ENCODE peak calls at places on chromosomes 3 and 15, in six cellular contexts. P is AG04450; I is left ventricle myocardium inferior; F is CD8-positive, alpha-beta memory T cell; S is cardiac muscle cell; E is fibroblast of lung. M is an unnamed sample. For H3K9me3, the result is how much of the 10 kb centered on the place peaks cover.

GRCh38 chr15:92809880-92810361 is 90.2 kb upstream of the CHD2 start:
- DNase-seq in P (no peak), I (no peak), F (no peak), S (peak), E (peak), M (no peak)

GRCh38 chr3:178968996-178969700 is 102.5 kb downstream of the ZMAT3 start:
- DNase-seq in P (no peak), I (no peak), F (no peak), S (no peak), E (no peak), M (no peak)

GRCh38 chr3:137511655-137512054 is 252.5 kb upstream of the SOX14 start:
- DNase-seq in P (no peak), I (no peak), F (no peak), S (no peak), E (no peak), M (no peak)

GRCh38 chr3:32440481-32441350 is 49.1 kb downstream of the CMTM7 start:
- DNase-seq in P (no peak), I (no peak), F (no peak), S (no peak), E (peak), M (no peak)

GRCh38 chr3:50238549-50239026 is 2.6 kb downstream of the GNAI2 start:
- DNase-seq in P (no peak), I (peak), F (no peak), S (no peak), E (peak), M (no peak)

GRCh38 chr3:9276761-9277370 is 27.4 kb upstream of the SRGAP3 start:
- DNase-seq in P (no peak), I (no peak), F (no peak), S (no peak), E (peak), M (no peak)

GRCh38 chr3:67067251-67067650 is 69.1 kb downstream of the KBTBD8 start:
- DNase-seq in P (no peak), I (no peak), F (no peak), S (no peak), E (no peak), M (no peak)

GRCh38 chr3:134294302-134294925 is 43.8 kb upstream of the RYK start:
- DNase-seq in P (no peak), I (no peak), F (peak), S (no peak), E (peak), M (peak)

GRCh38 chr3:184816654-184817053 is 4.7 kb downstream of the VPS8 start:
- DNase-seq in P (no peak), I (no peak), F (no peak), S (no peak), E (peak), M (no peak)

GRCh38 chr3:113684271-113684819 is 12.1 kb downstream of the USF3 start:
- DNase-seq in P (no peak), I (no peak), F (no peak), S (no peak), E (no peak), M (no peak)

GRCh38 chr3:182142928-182143327 is 431.2 kb downstream of the SOX2 start:
- DNase-seq in P (no peak), I (no peak), F (no peak), S (no peak), E (no peak), M (no peak)

GRCh38 chr3:99429501-99429900 is 208.9 kb upstream of the COL8A1 start:
- DNase-seq in P (no peak), I (no peak), F (no peak), S (no peak), E (no peak), M (no peak)

GRCh38 chr15:84810073-84810840 is 6.9 kb upstream of the ALPK3 start:
- DNase-seq in P (no peak), I (no peak), F (no peak), S (no peak), E (peak), M (no peak)

GRCh38 chr15:100905855-100906254 is 13.3 kb upstream of the LRRK1 start:
- DNase-seq in P (no peak), I (no peak), F (no peak), S (no peak), E (no peak), M (no peak)

GRCh38 chr15:52329150-52329549 is 33.5 kb upstream of the MYO5C start:
- DNase-seq in P (no peak), I (no peak), F (no peak), S (no peak), E (no peak), M (no peak)

GRCh38 chr3:52754373-52754772 is 16.4 kb downstream of the NEK4 start:
- DNase-seq in P (no peak), I (no peak), F (no peak), S (no peak), E (no peak), M (no peak)

GRCh38 chr3:182005683-182006082 is 294.0 kb downstream of the SOX2 start:
- DNase-seq in P (no peak), I (no peak), F (no peak), S (no peak), E (peak), M (no peak)

GRCh38 chr3:150544726-150545125 is 1.6 kb downstream of the SERP1 start:
- DNase-seq in P (no peak), I (no peak), F (no peak), S (no peak), E (peak), M (no peak)

GRCh38 chr3:124701687-124702086 is 28.6 kb upstream of the UMPS start:
- DNase-seq in P (peak), I (no peak), F (no peak), S (no peak), E (peak), M (no peak)

GRCh38 chr3:77536038-77536775 is 496.3 kb downstream of the ROBO2 start:
- DNase-seq in P (no peak), I (no peak), F (no peak), S (peak), E (no peak), M (no peak)

GRCh38 chr3:66456711-66457173 is 44.1 kb downstream of the LRIG1 start:
- DNase-seq in P (no peak), I (peak), F (no peak), S (no peak), E (peak), M (no peak)

GRCh38 chr15:92043283-92043682 is 189.8 kb downstream of the SLCO3A1 start:
- DNase-seq in P (no peak), I (no peak), F (no peak), S (no peak), E (no peak), M (no peak)

GRCh38 chr15:25437751-25438600 is 848 bp downstream of the UBE3A start:
- DNase-seq in P (no peak), I (peak), F (peak), S (peak), E (peak), M (peak)

GRCh38 chr3:66342717-66343373 is 122.0 kb downstream of the SLC25A26 start:
- DNase-seq in P (no peak), I (no peak), F (no peak), S (no peak), E (no peak), M (no peak)

GRCh38 chr3:192851821-192852352 is 65.8 kb downstream of the MB21D2 start:
- DNase-seq in P (no peak), I (no peak), F (no peak), S (no peak), E (peak), M (no peak)

GRCh38 chr3:38457111-38458003 is 3.7 kb downstream of the ACVR2B start:
- DNase-seq in P (no peak), I (no peak), F (no peak), S (no peak), E (peak), M (no peak)

GRCh38 chr15:26773917-26774316 is 1.1 kb upstream of the GABRB3 start:
- DNase-seq in P (no peak), I (no peak), F (no peak), S (peak), E (no peak), M (no peak)

GRCh38 chr15:89695198-89695597 is 4.6 kb downstream of the WDR93 start:
- DNase-seq in P (no peak), I (no peak), F (no peak), S (no peak), E (no peak), M (no peak)

GRCh38 chr3:23264413-23264812 is 61.3 kb downstream of the UBE2E2 start:
- DNase-seq in P (peak), I (no peak), F (no peak), S (no peak), E (peak), M (no peak)

GRCh38 chr15:22979069-22979698 is 984 bp downstream of the CYFIP1 start:
- DNase-seq in P (no peak), I (peak), F (no peak), S (peak), E (peak), M (no peak)

GRCh38 chr15:64651573-64652260 is 123.7 kb downstream of the RBPMS2 start:
- DNase-seq in P (no peak), I (no peak), F (peak), S (no peak), E (no peak), M (peak)

GRCh38 chr15:71821547-71822129 is 11.3 kb downstream of the NR2E3 start:
- DNase-seq in P (no peak), I (no peak), F (no peak), S (no peak), E (no peak), M (no peak)

GRCh38 chr15:71817351-71817750 is 7.0 kb downstream of the NR2E3 start:
- DNase-seq in P (no peak), I (no peak), F (no peak), S (no peak), E (no peak), M (no peak)

GRCh38 chr15:71822890-71823289 is 12.5 kb downstream of the NR2E3 start:
- DNase-seq in P (no peak), I (no peak), F (no peak), S (no peak), E (no peak), M (no peak)

GRCh38 chr15:71823801-71824200 is 13.4 kb downstream of the NR2E3 start:
- DNase-seq in P (no peak), I (no peak), F (no peak), S (no peak), E (no peak), M (no peak)

DNA sequence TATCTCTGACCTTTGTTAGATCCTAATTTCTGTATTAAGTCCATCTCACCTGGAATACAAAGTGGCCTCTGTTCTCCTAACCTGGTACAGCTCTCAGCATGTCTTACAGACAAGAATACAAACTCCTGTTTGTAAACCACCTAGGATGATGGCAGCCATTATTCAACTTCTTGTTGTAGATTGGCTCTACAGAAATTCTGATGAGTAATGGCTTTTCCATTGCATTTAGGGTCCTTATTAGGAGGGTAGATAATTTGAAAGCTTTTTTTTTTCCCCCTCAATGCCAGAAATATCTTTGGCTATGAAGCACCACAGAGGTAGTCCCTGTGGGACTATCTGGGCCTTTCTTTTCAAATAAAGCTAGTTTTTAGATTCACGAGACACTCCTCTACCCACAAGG is 9.8 kb downstream of the NR2E3 start:
- DNase-seq in P (no peak), I (no peak), F (no peak), S (no peak), E (no peak), M (no peak)
- H3K9me3 ChIP-seq in P (under half), I (under half), F (under half), S (under half), E (under half), M (under half)

GRCh38 chr15:67945951-67946700 is 106.3 kb upstream of the RNU6-1 start:
- DNase-seq in P (no peak), I (no peak), F (no peak), S (peak), E (peak), M (no peak)

GRCh38 chr15:67945131-67945530 is 105.3 kb upstream of the RNU6-1 start:
- DNase-seq in P (no peak), I (no peak), F (no peak), S (no peak), E (no peak), M (no peak)

GRCh38 chr15:67943961-67944674 is 104.3 kb upstream of the RNU6-1 start:
- DNase-seq in P (no peak), I (peak), F (no peak), S (no peak), E (no peak), M (no peak)

GRCh38 chr15:67941643-67942315 is 101.9 kb upstream of the RNU6-1 start:
- DNase-seq in P (no peak), I (no peak), F (no peak), S (no peak), E (peak), M (no peak)

DNA sequence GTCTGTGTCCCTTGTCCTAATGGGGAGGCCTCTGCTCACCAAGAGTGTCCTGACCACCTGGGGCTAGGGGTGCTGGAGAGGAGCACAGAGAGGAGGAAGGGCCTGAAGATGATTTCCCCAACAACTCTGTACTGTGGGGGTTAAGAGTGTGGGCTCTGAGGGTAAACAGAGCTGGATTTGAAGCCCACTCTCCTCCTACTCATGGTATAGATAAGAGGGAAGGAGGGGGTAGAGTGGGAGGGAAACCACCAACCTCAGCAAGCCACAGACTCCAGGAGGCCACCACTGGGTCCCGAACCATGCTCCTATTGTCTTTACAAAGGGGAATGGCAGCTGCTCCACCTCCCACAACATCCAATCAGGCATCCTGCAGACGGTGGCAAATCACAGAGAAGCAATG is 103.6 kb upstream of the RNU6-1 start:
- DNase-seq in P (no peak), I (no peak), F (no peak), S (no peak), E (no peak), M (no peak)
- H3K9me3 ChIP-seq in P (under half), I (under half), F (under half), S (under half), E (under half), M (under half)

GRCh38 chr15:95944856-95945255 is 385.6 kb upstream of the NR2F2 start:
- DNase-seq in P (no peak), I (no peak), F (no peak), S (no peak), E (no peak), M (no peak)

GRCh38 chr15:95946946-95947345 is 383.6 kb upstream of the NR2F2 start:
- DNase-seq in P (no peak), I (no peak), F (no peak), S (peak), E (no peak), M (no peak)

GRCh38 chr15:95944193-95944592 is 386.3 kb upstream of the NR2F2 start:
- DNase-seq in P (no peak), I (no peak), F (no peak), S (no peak), E (no peak), M (no peak)

GRCh38 chr15:95948371-95948770 is 382.1 kb upstream of the NR2F2 start:
- DNase-seq in P (no peak), I (no peak), F (no peak), S (peak), E (no peak), M (no peak)

GRCh38 chr15:95946241-95946640 is 384.3 kb upstream of the NR2F2 start:
- DNase-seq in P (no peak), I (no peak), F (no peak), S (no peak), E (no peak), M (no peak)
- H3K9me3 ChIP-seq in P (under half), I (under half), F (under half), S (under half), E (under half), M (under half)

GRCh38 chr3:128917291-128917690 is 37.9 kb downstream of the ACAD9 start:
- DNase-seq in P (no peak), I (no peak), F (no peak), S (no peak), E (no peak), M (no peak)

GRCh38 chr3:128923607-128924385 is 44.4 kb downstream of the ACAD9 start:
- DNase-seq in P (no peak), I (no peak), F (no peak), S (no peak), E (no peak), M (no peak)

GRCh38 chr3:128919988-128920387 is 40.6 kb downstream of the ACAD9 start:
- DNase-seq in P (no peak), I (no peak), F (no peak), S (no peak), E (no peak), M (no peak)

DNA sequence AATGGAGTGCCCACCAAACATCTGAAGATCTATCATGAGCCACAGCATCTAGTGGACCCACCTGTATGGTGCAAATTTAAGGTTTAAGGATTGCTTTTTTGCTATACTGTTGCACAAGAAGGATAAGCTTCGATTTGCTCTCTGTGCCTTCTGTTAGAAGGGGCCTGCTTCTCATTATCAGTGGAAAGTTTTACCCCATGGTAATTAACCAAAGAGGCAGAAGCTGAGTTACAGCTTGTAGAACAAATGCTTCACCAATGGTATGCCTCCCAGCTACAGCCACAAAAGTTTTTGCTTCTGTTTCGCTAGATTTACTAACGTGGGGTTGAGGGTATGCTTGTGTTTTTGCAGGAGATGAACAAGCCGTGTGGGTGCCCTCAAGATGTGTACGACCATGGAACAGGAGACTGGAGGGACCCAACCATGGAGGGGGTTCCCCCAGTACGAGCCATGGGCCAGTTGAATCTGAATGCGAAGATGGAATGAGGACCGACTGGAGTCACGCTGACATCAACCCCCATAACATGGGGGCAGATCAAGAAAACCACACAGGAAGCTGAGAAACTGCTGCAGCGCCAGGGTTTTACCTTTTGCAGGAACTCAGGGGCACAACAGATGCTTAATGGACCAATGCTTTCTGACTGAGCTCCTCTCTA is 43.5 kb downstream of the ACAD9 start:
- DNase-seq in P (no peak), I (no peak), F (peak), S (no peak), E (no peak), M (no peak)
- H3K9me3 ChIP-seq in P (under half), I (under half), F (under half), S (under half), E (under half), M (under half)

M was measured in T-helper 17 cell.